ENCODE peak calls at places on chromosomes 12 and 14, in ten cellular contexts. Z, J, F, U, I, Q, V, M, H and O are unnamed samples.

GRCh38 chr12:52210186-52210924 is 18.5 kb upstream of the KRT80 start:
- DNase-seq in Z (no peak), J (peak), F (peak), U (no peak), I (peak), Q (peak), V (peak), M (no peak), H (no peak), O (peak)

GRCh38 chr12:12946686-12947355 is 5.1 kb downstream of the GPRC5D start:
- DNase-seq in Z (no peak), J (peak), F (peak), U (peak), I (no peak), Q (no peak), V (no peak), M (no peak), H (no peak), O (no peak)

GRCh38 chr12:51395283-51396230 is 4.4 kb upstream of the GALNT6 start:
- DNase-seq in Z (no peak), J (no peak), F (no peak), U (no peak), I (no peak), Q (no peak), V (no peak), M (no peak), H (peak), O (no peak)

GRCh38 chr14:92789457-92790089 is 4.5 kb upstream of the GOLGA5 start:
- DNase-seq in Z (no peak), J (no peak), F (no peak), U (no peak), I (no peak), Q (no peak), V (no peak), M (no peak), H (no peak), O (no peak)

GRCh38 chr12:55762646-55763045 is 19.7 kb downstream of the GDF11 start:
- DNase-seq in Z (no peak), J (no peak), F (no peak), U (no peak), I (no peak), Q (no peak), V (no peak), M (no peak), H (no peak), O (no peak)

GRCh38 chr14:61558271-61558670 is 137.0 kb upstream of the HIF1A start:
- DNase-seq in Z (no peak), J (no peak), F (no peak), U (no peak), I (no peak), Q (no peak), V (no peak), M (no peak), H (no peak), O (no peak)

GRCh38 chr12:52689936-52690335 is 9.7 kb upstream of the KRT1 start:
- DNase-seq in Z (no peak), J (no peak), F (no peak), U (no peak), I (no peak), Q (no peak), V (no peak), M (no peak), H (no peak), O (no peak)

GRCh38 chr12:6821271-6821673 is 349 bp upstream of the GPR162 start:
- DNase-seq in Z (peak), J (no peak), F (peak), U (no peak), I (peak), Q (peak), V (peak), M (peak), H (no peak), O (peak)

GRCh38 chr12:127075981-127076380 is 1191.0 kb upstream of the TMEM132C start:
- DNase-seq in Z (no peak), J (peak), F (no peak), U (no peak), I (no peak), Q (no peak), V (no peak), M (no peak), H (no peak), O (no peak)

GRCh38 chr12:69595689-69596088 is 10.4 kb downstream of the CCT2 start:
- DNase-seq in Z (no peak), J (no peak), F (no peak), U (no peak), I (no peak), Q (no peak), V (no peak), M (no peak), H (no peak), O (no peak)

GRCh38 chr14:24060984-24061913 is 9.4 kb downstream of the CARMIL3 start:
- DNase-seq in Z (no peak), J (no peak), F (no peak), U (no peak), I (no peak), Q (no peak), V (no peak), M (no peak), H (no peak), O (no peak)

GRCh38 chr14:56145965-56146364 is 27.8 kb downstream of the PELI2 start:
- DNase-seq in Z (no peak), J (peak), F (peak), U (no peak), I (no peak), Q (peak), V (no peak), M (peak), H (no peak), O (peak)

GRCh38 chr14:31286456-31287293 is 79.1 kb upstream of the HECTD1 start:
- DNase-seq in Z (no peak), J (peak), F (no peak), U (no peak), I (no peak), Q (no peak), V (no peak), M (no peak), H (no peak), O (no peak)

GRCh38 chr12:30573145-30573544 is 122.5 kb downstream of the IPO8 start:
- DNase-seq in Z (no peak), J (no peak), F (no peak), U (no peak), I (no peak), Q (no peak), V (no peak), M (no peak), H (no peak), O (no peak)

GRCh38 chr12:5503774-5504173 is 71.9 kb downstream of the NTF3 start:
- DNase-seq in Z (no peak), J (no peak), F (no peak), U (no peak), I (no peak), Q (no peak), V (no peak), M (no peak), H (no peak), O (no peak)

GRCh38 chr12:49365542-49365941 is 1.7 kb upstream of the SPATS2 start:
- DNase-seq in Z (no peak), J (peak), F (peak), U (no peak), I (no peak), Q (peak), V (no peak), M (no peak), H (no peak), O (peak)

GRCh38 chr14:24052656-24053547 is 1.1 kb downstream of the CARMIL3 start:
- DNase-seq in Z (no peak), J (no peak), F (no peak), U (no peak), I (no peak), Q (no peak), V (no peak), M (no peak), H (peak), O (no peak)

GRCh38 chr14:104714681-104715080 is 9.3 kb upstream of the ADSS1 start:
- DNase-seq in Z (no peak), J (no peak), F (no peak), U (no peak), I (no peak), Q (no peak), V (no peak), M (no peak), H (no peak), O (no peak)

GRCh38 chr12:132743831-132744230 is 17.8 kb downstream of the ANKLE2 start:
- DNase-seq in Z (no peak), J (no peak), F (no peak), U (no peak), I (no peak), Q (no peak), V (no peak), M (no peak), H (no peak), O (no peak)

GRCh38 chr12:116384629-116385485 is 107.4 kb upstream of the MED13L start:
- DNase-seq in Z (no peak), J (peak), F (peak), U (no peak), I (no peak), Q (peak), V (no peak), M (no peak), H (no peak), O (peak)

GRCh38 chr14:105333020-105333490 is 18.5 kb downstream of the PACS2 start:
- DNase-seq in Z (no peak), J (no peak), F (no peak), U (no peak), I (no peak), Q (no peak), V (no peak), M (no peak), H (no peak), O (no peak)

GRCh38 chr14:90456551-90456950 is 59.7 kb downstream of the CALM1 start:
- DNase-seq in Z (no peak), J (no peak), F (no peak), U (no peak), I (no peak), Q (no peak), V (no peak), M (no peak), H (no peak), O (no peak)

GRCh38 chr12:109115404-109115757 is 1.0 kb upstream of the ACACB start:
- DNase-seq in Z (no peak), J (no peak), F (no peak), U (no peak), I (peak), Q (no peak), V (no peak), M (no peak), H (no peak), O (no peak)

GRCh38 chr12:2034633-2035420 is 18.0 kb upstream of the CACNA1C start:
- DNase-seq in Z (no peak), J (peak), F (peak), U (no peak), I (peak), Q (peak), V (peak), M (no peak), H (peak), O (peak)

GRCh38 chr12:101459642-101460346 is 15.3 kb upstream of the SPIC start:
- DNase-seq in Z (peak), J (peak), F (peak), U (peak), I (no peak), Q (peak), V (peak), M (no peak), H (no peak), O (peak)

GRCh38 chr14:94914191-94914590 is 144.3 kb upstream of the GSC start:
- DNase-seq in Z (no peak), J (no peak), F (no peak), U (no peak), I (no peak), Q (no peak), V (no peak), M (no peak), H (no peak), O (no peak)

GRCh38 chr12:27595231-27595642 is 71.2 kb downstream of the PPFIBP1 start:
- DNase-seq in Z (peak), J (peak), F (peak), U (peak), I (peak), Q (peak), V (peak), M (peak), H (no peak), O (peak)

GRCh38 chr12:105256011-105256410 is 20.0 kb upstream of the APPL2 start:
- DNase-seq in Z (no peak), J (peak), F (peak), U (no peak), I (no peak), Q (no peak), V (no peak), M (no peak), H (no peak), O (no peak)

GRCh38 chr12:10722905-10723866 is at the start of gene YBX3:
- DNase-seq in Z (peak), J (peak), F (peak), U (no peak), I (peak), Q (peak), V (peak), M (peak), H (peak), O (peak)

GRCh38 chr12:91562476-91562875 is 379.9 kb upstream of the DCN start:
- DNase-seq in Z (no peak), J (no peak), F (peak), U (no peak), I (no peak), Q (peak), V (no peak), M (no peak), H (no peak), O (no peak)

GRCh38 chr12:105053116-105053572 is 31.1 kb downstream of the ALDH1L2 start:
- DNase-seq in Z (peak), J (peak), F (peak), U (peak), I (peak), Q (peak), V (peak), M (peak), H (peak), O (peak)

GRCh38 chr12:24600996-24601395 is 347.9 kb downstream of the BCAT1 start:
- DNase-seq in Z (peak), J (peak), F (peak), U (peak), I (no peak), Q (peak), V (no peak), M (peak), H (no peak), O (peak)

GRCh38 chr12:133206390-133206789 is 25.1 kb downstream of the ZNF268 start:
- DNase-seq in Z (no peak), J (no peak), F (no peak), U (no peak), I (no peak), Q (no peak), V (no peak), M (no peak), H (no peak), O (no peak)

GRCh38 chr14:94665121-94665520 is 52.9 kb downstream of the SERPINA3 start:
- DNase-seq in Z (no peak), J (no peak), F (peak), U (peak), I (no peak), Q (peak), V (no peak), M (peak), H (no peak), O (peak)

GRCh38 chr14:72715910-72716268 is 178.0 kb downstream of the DPF3 start:
- DNase-seq in Z (no peak), J (no peak), F (no peak), U (no peak), I (peak), Q (peak), V (no peak), M (no peak), H (no peak), O (no peak)

GRCh38 chr12:47797432-47797831 is 22.3 kb downstream of the HDAC7 start:
- DNase-seq in Z (no peak), J (peak), F (no peak), U (no peak), I (no peak), Q (no peak), V (no peak), M (no peak), H (peak), O (no peak)

GRCh38 chr12:3752741-3753486 is at the start of gene CRACR2A:
- DNase-seq in Z (no peak), J (no peak), F (peak), U (no peak), I (peak), Q (peak), V (peak), M (peak), H (peak), O (peak)
- TF ChIP-seq CTCF in Z (peak), J (no peak), F (peak), U (peak), I (peak), Q (peak), V (no peak), M (peak), H (peak), O (peak)

DNA sequence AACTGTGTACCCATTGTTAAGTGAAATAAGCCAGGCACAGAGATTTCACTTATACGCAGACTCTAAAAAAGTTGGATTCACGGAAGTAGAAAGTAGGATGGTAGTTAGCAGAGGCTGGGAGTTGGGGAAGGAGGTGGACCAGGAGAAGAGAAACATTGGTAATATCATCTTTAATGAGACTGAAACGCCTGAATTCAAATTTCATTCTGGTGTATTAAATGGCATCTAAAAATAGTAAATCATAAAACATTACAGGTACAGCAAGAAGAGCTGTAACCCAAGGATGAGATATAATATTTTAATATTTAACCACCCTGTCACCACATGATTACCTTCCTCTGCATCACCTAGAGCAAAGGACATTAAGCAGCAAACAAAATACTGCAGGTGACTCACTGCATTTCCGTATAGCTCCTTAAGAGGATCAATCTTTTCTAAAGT is 99.4 kb downstream of the EPS8 start:
- DNase-seq in Z (no peak), J (peak), F (no peak), U (no peak), I (no peak), Q (no peak), V (no peak), M (no peak), H (no peak), O (no peak)
- H3K4me3 ChIP-seq in Z (no peak), J (no peak), F (no peak), U (no peak), I (no peak), Q (no peak), V (no peak), M (no peak), H (no peak), O (no peak)

GRCh38 chr14:69325646-69326265 is 65.8 kb downstream of the GALNT16 start:
- DNase-seq in Z (no peak), J (peak), F (no peak), U (no peak), I (no peak), Q (no peak), V (peak), M (no peak), H (no peak), O (no peak)
- TF ChIP-seq CTCF in Z (peak), J (peak), F (no peak), U (peak), I (no peak), Q (no peak), V (no peak), M (peak), H (no peak), O (peak)

GRCh38 chr14:91506226-91506625 is 3.9 kb downstream of the PPP4R3A start:
- DNase-seq in Z (no peak), J (no peak), F (no peak), U (no peak), I (no peak), Q (no peak), V (no peak), M (no peak), H (no peak), O (no peak)
- H3K4me3 ChIP-seq in Z (peak), J (peak), F (no peak), U (no peak), I (peak), Q (no peak), V (no peak), M (no peak), H (no peak), O (peak)

GRCh38 chr12:122349078-122349477 is 73.4 kb downstream of the CLIP1 start:
- DNase-seq in Z (no peak), J (no peak), F (no peak), U (no peak), I (no peak), Q (no peak), V (no peak), M (no peak), H (no peak), O (no peak)

GRCh38 chr12:122346054-122346453 is 76.4 kb downstream of the CLIP1 start:
- DNase-seq in Z (no peak), J (no peak), F (no peak), U (no peak), I (no peak), Q (no peak), V (no peak), M (no peak), H (no peak), O (no peak)

GRCh38 chr12:122352394-122352793 is 70.1 kb downstream of the CLIP1 start:
- DNase-seq in Z (no peak), J (no peak), F (no peak), U (no peak), I (no peak), Q (no peak), V (no peak), M (no peak), H (no peak), O (no peak)

GRCh38 chr12:122348505-122348904 is 74.0 kb downstream of the CLIP1 start:
- DNase-seq in Z (no peak), J (no peak), F (no peak), U (no peak), I (no peak), Q (no peak), V (no peak), M (no peak), H (no peak), O (no peak)

GRCh38 chr12:122350444-122350843 is 72.0 kb downstream of the CLIP1 start:
- DNase-seq in Z (no peak), J (no peak), F (peak), U (no peak), I (peak), Q (peak), V (peak), M (peak), H (no peak), O (peak)
- TF ChIP-seq CTCF in Z (no peak), J (no peak), F (peak), U (peak), I (peak), Q (peak), V (peak), M (peak), H (no peak), O (peak)

GRCh38 chr14:21102472-21103164 is 1.8 kb downstream of the TMEM253 start:
- DNase-seq in Z (no peak), J (no peak), F (no peak), U (no peak), I (no peak), Q (no peak), V (no peak), M (no peak), H (no peak), O (no peak)
- H3K4me3 ChIP-seq in Z (peak), J (peak), F (peak), U (no peak), I (peak), Q (peak), V (peak), M (peak), H (no peak), O (peak)

GRCh38 chr14:69708586-69709169 is 58.3 kb upstream of the SRSF5 start:
- DNase-seq in Z (no peak), J (peak), F (peak), U (no peak), I (no peak), Q (peak), V (no peak), M (no peak), H (no peak), O (no peak)
- TF ChIP-seq CTCF in Z (peak), J (peak), F (peak), U (peak), I (no peak), Q (peak), V (no peak), M (peak), H (no peak), O (peak)

GRCh38 chr14:102590667-102591099 is 1.8 kb upstream of the RCOR1 start:
- DNase-seq in Z (no peak), J (peak), F (peak), U (no peak), I (peak), Q (peak), V (peak), M (no peak), H (no peak), O (peak)
- H3K4me3 ChIP-seq in Z (peak), J (peak), F (peak), U (peak), I (peak), Q (peak), V (no peak), M (peak), H (no peak), O (peak)

GRCh38 chr14:102221026-102221425 is 81.3 kb downstream of the WDR20 start:
- DNase-seq in Z (no peak), J (peak), F (peak), U (no peak), I (no peak), Q (no peak), V (no peak), M (no peak), H (no peak), O (no peak)
- TF ChIP-seq CTCF in Z (no peak), J (peak), F (no peak), U (no peak), I (no peak), Q (no peak), V (no peak), M (no peak), H (no peak), O (no peak)

GRCh38 chr12:80781313-80781712 is 64.6 kb downstream of the MYF5 start:
- DNase-seq in Z (no peak), J (no peak), F (no peak), U (no peak), I (no peak), Q (no peak), V (no peak), M (no peak), H (no peak), O (no peak)
- H3K4me3 ChIP-seq in Z (no peak), J (no peak), F (no peak), U (no peak), I (no peak), Q (no peak), V (no peak), M (no peak), H (no peak), O (no peak)